ENCODE peak calls at places on chromosomes 6 and 20, in seven cellular contexts. One of them, this sample, is unnamed. For H3K4me1, the result is how much of the 10 kb centered on the place peaks cover.

GRCh38 chr6:64280569-64280968 is 645.0 kb downstream of the PHF3 start:
- DNase-seq in GM23338: peak
- DNase-seq in neuronal stem cell: peak
- DNase-seq in CD4-positive, alpha-beta memory T cell: no peak
- DNase-seq in astrocyte: no peak
- DNase-seq in psoas muscle: no peak
- DNase-seq in PC-3: peak
- DNase-seq in this sample: peak

GRCh38 chr6:111258615-111259088 is 171.3 kb downstream of the SLC16A10 start:
- DNase-seq in GM23338: no peak
- DNase-seq in neuronal stem cell: no peak
- DNase-seq in CD4-positive, alpha-beta memory T cell: no peak
- DNase-seq in astrocyte: peak
- DNase-seq in psoas muscle: no peak
- DNase-seq in PC-3: peak
- DNase-seq in this sample: no peak

GRCh38 chr6:158955265-158955664 is 44.7 kb downstream of the RSPH3 start:
- DNase-seq in GM23338: no peak
- DNase-seq in neuronal stem cell: no peak
- DNase-seq in CD4-positive, alpha-beta memory T cell: no peak
- DNase-seq in astrocyte: no peak
- DNase-seq in psoas muscle: no peak
- DNase-seq in PC-3: no peak
- DNase-seq in this sample: no peak

GRCh38 chr20:14526891-14527290 is 189.5 kb upstream of the FLRT3 start:
- DNase-seq in GM23338: no peak
- DNase-seq in neuronal stem cell: no peak
- DNase-seq in CD4-positive, alpha-beta memory T cell: no peak
- DNase-seq in astrocyte: no peak
- DNase-seq in psoas muscle: no peak
- DNase-seq in PC-3: no peak
- DNase-seq in this sample: no peak

GRCh38 chr6:38673397-38674165 is 29.4 kb downstream of the GLO1 start:
- DNase-seq in GM23338: no peak
- DNase-seq in neuronal stem cell: no peak
- DNase-seq in CD4-positive, alpha-beta memory T cell: no peak
- DNase-seq in astrocyte: no peak
- DNase-seq in psoas muscle: no peak
- DNase-seq in PC-3: peak
- DNase-seq in this sample: no peak

GRCh38 chr20:46651091-46651962 is at the start of gene SLC13A3:
- DNase-seq in GM23338: peak
- DNase-seq in neuronal stem cell: peak
- DNase-seq in CD4-positive, alpha-beta memory T cell: no peak
- DNase-seq in astrocyte: no peak
- DNase-seq in psoas muscle: no peak
- DNase-seq in PC-3: no peak
- DNase-seq in this sample: peak

GRCh38 chr6:11975353-11975977 is 36.6 kb upstream of the HIVEP1 start:
- DNase-seq in GM23338: no peak
- DNase-seq in neuronal stem cell: no peak
- DNase-seq in CD4-positive, alpha-beta memory T cell: no peak
- DNase-seq in astrocyte: no peak
- DNase-seq in psoas muscle: no peak
- DNase-seq in PC-3: no peak
- DNase-seq in this sample: no peak

GRCh38 chr6:119249319-119249718 is 100.2 kb downstream of the MAN1A1 start:
- DNase-seq in GM23338: no peak
- DNase-seq in neuronal stem cell: no peak
- DNase-seq in CD4-positive, alpha-beta memory T cell: no peak
- DNase-seq in astrocyte: no peak
- DNase-seq in psoas muscle: no peak
- DNase-seq in PC-3: no peak
- DNase-seq in this sample: no peak

GRCh38 chr6:120147218-120147871 is 797.8 kb upstream of the MAN1A1 start:
- DNase-seq in GM23338: peak
- DNase-seq in neuronal stem cell: no peak
- DNase-seq in CD4-positive, alpha-beta memory T cell: no peak
- DNase-seq in astrocyte: no peak
- DNase-seq in psoas muscle: no peak
- DNase-seq in PC-3: peak
- DNase-seq in this sample: no peak

GRCh38 chr6:25007269-25007699 is 71.5 kb upstream of the RIPOR2 start:
- DNase-seq in GM23338: no peak
- DNase-seq in neuronal stem cell: no peak
- DNase-seq in CD4-positive, alpha-beta memory T cell: no peak
- DNase-seq in astrocyte: no peak
- DNase-seq in psoas muscle: no peak
- DNase-seq in PC-3: no peak
- DNase-seq in this sample: no peak

GRCh38 chr6:26033132-26033941 is 53.9 kb upstream of the HFE start:
- DNase-seq in GM23338: peak
- DNase-seq in neuronal stem cell: peak
- DNase-seq in CD4-positive, alpha-beta memory T cell: peak
- DNase-seq in astrocyte: peak
- DNase-seq in psoas muscle: peak
- DNase-seq in PC-3: peak
- DNase-seq in this sample: peak

GRCh38 chr6:13741358-13741757 is 29.7 kb upstream of the RANBP9 start:
- DNase-seq in GM23338: no peak
- DNase-seq in neuronal stem cell: no peak
- DNase-seq in CD4-positive, alpha-beta memory T cell: no peak
- DNase-seq in astrocyte: no peak
- DNase-seq in psoas muscle: no peak
- DNase-seq in PC-3: no peak
- DNase-seq in this sample: no peak

GRCh38 chr20:59831901-59832240 is 101.6 kb downstream of the SYCP2 start:
- DNase-seq in GM23338: no peak
- DNase-seq in neuronal stem cell: no peak
- DNase-seq in CD4-positive, alpha-beta memory T cell: no peak
- DNase-seq in astrocyte: no peak
- DNase-seq in psoas muscle: no peak
- DNase-seq in PC-3: no peak
- DNase-seq in this sample: no peak

GRCh38 chr6:169340395-169340794 is 86.7 kb upstream of the THBS2 start:
- DNase-seq in GM23338: no peak
- DNase-seq in neuronal stem cell: no peak
- DNase-seq in CD4-positive, alpha-beta memory T cell: no peak
- DNase-seq in astrocyte: no peak
- DNase-seq in psoas muscle: no peak
- DNase-seq in PC-3: peak
- DNase-seq in this sample: no peak

GRCh38 chr6:83311231-83311630 is 118.1 kb downstream of the RWDD2A start:
- DNase-seq in GM23338: no peak
- DNase-seq in neuronal stem cell: no peak
- DNase-seq in CD4-positive, alpha-beta memory T cell: no peak
- DNase-seq in astrocyte: no peak
- DNase-seq in psoas muscle: no peak
- DNase-seq in PC-3: no peak
- DNase-seq in this sample: peak

GRCh38 chr20:49982346-49983122 is at the start of gene SNAI1:
- DNase-seq in GM23338: peak
- DNase-seq in neuronal stem cell: peak
- DNase-seq in CD4-positive, alpha-beta memory T cell: peak
- DNase-seq in astrocyte: peak
- DNase-seq in psoas muscle: peak
- DNase-seq in PC-3: peak
- DNase-seq in this sample: peak
- H3K4me3 ChIP-seq in GM23338: peak
- H3K4me3 ChIP-seq in neuronal stem cell: peak
- H3K4me3 ChIP-seq in CD4-positive, alpha-beta memory T cell: no peak
- H3K4me3 ChIP-seq in astrocyte: peak
- H3K4me3 ChIP-seq in psoas muscle: peak
- H3K4me3 ChIP-seq in PC-3: peak
- H3K4me3 ChIP-seq in this sample: peak

GRCh38 chr20:34797012-34797720 is 28.3 kb downstream of the NCOA6 start:
- DNase-seq in GM23338: no peak
- DNase-seq in neuronal stem cell: no peak
- DNase-seq in CD4-positive, alpha-beta memory T cell: no peak
- DNase-seq in astrocyte: no peak
- DNase-seq in psoas muscle: no peak
- DNase-seq in PC-3: no peak
- DNase-seq in this sample: no peak
- H3K27ac ChIP-seq in GM23338: no peak
- H3K27ac ChIP-seq in neuronal stem cell: no peak
- H3K27ac ChIP-seq in CD4-positive, alpha-beta memory T cell: no peak
- H3K27ac ChIP-seq in astrocyte: no peak
- H3K27ac ChIP-seq in psoas muscle: no peak
- H3K27ac ChIP-seq in PC-3: no peak
- H3K27ac ChIP-seq in this sample: no peak

GRCh38 chr6:108588586-108588985 is 27.9 kb downstream of the FOXO3 start:
- DNase-seq in GM23338: peak
- DNase-seq in neuronal stem cell: no peak
- DNase-seq in CD4-positive, alpha-beta memory T cell: no peak
- DNase-seq in astrocyte: peak
- DNase-seq in psoas muscle: no peak
- DNase-seq in PC-3: peak
- DNase-seq in this sample: no peak
- H3K4me1 ChIP-seq in GM23338: under half
- H3K4me1 ChIP-seq in neuronal stem cell: under half
- H3K4me1 ChIP-seq in CD4-positive, alpha-beta memory T cell: under half
- H3K4me1 ChIP-seq in astrocyte: under half
- H3K4me1 ChIP-seq in psoas muscle: half or more
- H3K4me1 ChIP-seq in PC-3: under half
- H3K4me1 ChIP-seq in this sample: half or more

GRCh38 chr6:117906905-117907599 is at the start of gene SLC35F1:
- DNase-seq in GM23338: peak
- DNase-seq in neuronal stem cell: peak
- DNase-seq in CD4-positive, alpha-beta memory T cell: no peak
- DNase-seq in astrocyte: peak
- DNase-seq in psoas muscle: peak
- DNase-seq in PC-3: no peak
- DNase-seq in this sample: peak

GRCh38 chr6:117906454-117906904 is 585 bp upstream of the SLC35F1 start:
- DNase-seq in GM23338: no peak
- DNase-seq in neuronal stem cell: no peak
- DNase-seq in CD4-positive, alpha-beta memory T cell: no peak
- DNase-seq in astrocyte: no peak
- DNase-seq in psoas muscle: no peak
- DNase-seq in PC-3: peak
- DNase-seq in this sample: no peak

GRCh38 chr6:117907600-117908245 is 659 bp downstream of the SLC35F1 start:
- DNase-seq in GM23338: peak
- DNase-seq in neuronal stem cell: peak
- DNase-seq in CD4-positive, alpha-beta memory T cell: no peak
- DNase-seq in astrocyte: no peak
- DNase-seq in psoas muscle: peak
- DNase-seq in PC-3: no peak
- DNase-seq in this sample: peak

GRCh38 chr6:117909638-117910037 is 2.6 kb downstream of the SLC35F1 start:
- DNase-seq in GM23338: no peak
- DNase-seq in neuronal stem cell: no peak
- DNase-seq in CD4-positive, alpha-beta memory T cell: no peak
- DNase-seq in astrocyte: no peak
- DNase-seq in psoas muscle: no peak
- DNase-seq in PC-3: no peak
- DNase-seq in this sample: no peak

DNA sequence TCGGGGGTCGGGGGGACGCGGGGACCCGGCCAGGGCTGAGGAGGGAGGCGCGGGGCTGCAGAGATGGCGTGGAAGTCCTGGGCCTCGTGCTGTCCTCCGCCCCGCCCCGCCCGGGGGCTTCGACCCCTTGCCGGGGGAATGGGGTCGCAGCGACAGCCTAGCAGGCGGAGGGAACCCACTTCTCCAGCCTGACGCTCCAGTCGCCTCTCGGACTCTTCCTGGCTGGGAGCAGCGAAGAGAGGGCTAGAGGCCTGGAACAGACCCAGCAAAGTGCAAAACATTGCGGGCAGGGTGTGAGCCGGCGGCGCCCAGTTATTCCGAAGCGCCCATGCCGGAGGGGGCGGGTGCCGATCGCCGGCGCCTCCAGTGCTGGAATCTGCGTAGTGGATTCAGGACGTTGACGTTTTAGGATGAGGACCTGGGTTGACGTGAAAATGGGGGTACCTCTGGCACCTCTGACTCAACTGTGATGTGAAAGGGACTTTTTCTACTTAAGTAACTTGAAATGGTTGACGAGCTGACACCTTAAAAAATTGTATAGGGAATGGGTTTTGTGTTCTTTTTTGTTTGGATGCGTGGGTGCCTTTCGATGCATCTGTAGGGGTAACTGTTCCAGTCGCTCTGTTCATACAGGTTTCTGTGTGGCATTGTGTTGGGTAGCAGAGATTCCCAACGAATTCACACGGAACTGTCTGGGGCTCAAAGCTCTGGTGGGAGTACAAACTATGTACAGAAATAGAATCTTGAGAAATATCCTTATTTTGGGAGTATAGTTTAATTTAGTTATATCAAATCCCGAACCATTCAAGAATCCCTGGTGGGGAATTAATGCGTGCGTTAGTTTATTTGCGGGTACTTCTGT is 1.4 kb downstream of the SLC35F1 start:
- DNase-seq in GM23338: peak
- DNase-seq in neuronal stem cell: no peak
- DNase-seq in CD4-positive, alpha-beta memory T cell: no peak
- DNase-seq in astrocyte: no peak
- DNase-seq in psoas muscle: no peak
- DNase-seq in PC-3: no peak
- DNase-seq in this sample: no peak
- H3K4me3 ChIP-seq in GM23338: peak
- H3K4me3 ChIP-seq in neuronal stem cell: peak
- H3K4me3 ChIP-seq in CD4-positive, alpha-beta memory T cell: no peak
- H3K4me3 ChIP-seq in astrocyte: peak
- H3K4me3 ChIP-seq in psoas muscle: peak
- H3K4me3 ChIP-seq in PC-3: no peak
- H3K4me3 ChIP-seq in this sample: peak

GRCh38 chr6:166604328-166604727 is 17.9 kb upstream of the RAMACL start:
- DNase-seq in GM23338: no peak
- DNase-seq in neuronal stem cell: no peak
- DNase-seq in CD4-positive, alpha-beta memory T cell: no peak
- DNase-seq in astrocyte: no peak
- DNase-seq in psoas muscle: no peak
- DNase-seq in PC-3: no peak
- DNase-seq in this sample: no peak

GRCh38 chr6:166604911-166605310 is 18.4 kb upstream of the RAMACL start:
- DNase-seq in GM23338: no peak
- DNase-seq in neuronal stem cell: no peak
- DNase-seq in CD4-positive, alpha-beta memory T cell: no peak
- DNase-seq in astrocyte: no peak
- DNase-seq in psoas muscle: no peak
- DNase-seq in PC-3: no peak
- DNase-seq in this sample: no peak

GRCh38 chr6:166602928-166603690 is 16.6 kb upstream of the RAMACL start:
- DNase-seq in GM23338: no peak
- DNase-seq in neuronal stem cell: no peak
- DNase-seq in CD4-positive, alpha-beta memory T cell: no peak
- DNase-seq in astrocyte: no peak
- DNase-seq in psoas muscle: no peak
- DNase-seq in PC-3: no peak
- DNase-seq in this sample: no peak

GRCh38 chr6:166608819-166609218 is 18.2 kb downstream of the RPS6KA2 start:
- DNase-seq in GM23338: no peak
- DNase-seq in neuronal stem cell: no peak
- DNase-seq in CD4-positive, alpha-beta memory T cell: no peak
- DNase-seq in astrocyte: no peak
- DNase-seq in psoas muscle: no peak
- DNase-seq in PC-3: no peak
- DNase-seq in this sample: no peak

DNA sequence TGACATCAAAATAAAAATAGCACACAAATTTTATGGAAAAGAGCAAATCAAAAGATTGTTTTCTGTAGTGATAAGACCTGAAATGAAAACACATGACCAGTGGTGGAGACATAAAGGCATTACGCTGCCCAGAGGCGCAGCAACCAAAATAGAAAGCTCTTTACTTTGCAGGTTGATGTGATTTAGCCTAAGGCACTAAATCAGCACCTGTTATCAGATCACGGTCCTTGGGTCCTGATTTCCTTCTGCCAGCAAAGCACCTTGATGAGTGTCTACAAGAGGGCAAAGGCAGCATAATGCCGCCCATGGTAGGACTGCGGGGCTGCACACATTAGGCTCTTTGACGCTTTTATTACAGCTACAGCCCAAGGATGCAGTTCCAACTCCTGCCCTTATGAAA is 19.3 kb upstream of the RAMACL start:
- DNase-seq in GM23338: no peak
- DNase-seq in neuronal stem cell: no peak
- DNase-seq in CD4-positive, alpha-beta memory T cell: no peak
- DNase-seq in astrocyte: no peak
- DNase-seq in psoas muscle: no peak
- DNase-seq in PC-3: no peak
- DNase-seq in this sample: no peak
- H3K27ac ChIP-seq in GM23338: no peak
- H3K27ac ChIP-seq in neuronal stem cell: no peak
- H3K27ac ChIP-seq in CD4-positive, alpha-beta memory T cell: no peak
- H3K27ac ChIP-seq in astrocyte: no peak
- H3K27ac ChIP-seq in psoas muscle: no peak
- H3K27ac ChIP-seq in PC-3: no peak
- H3K27ac ChIP-seq in this sample: no peak